ENCODE peak calls at places on chromosomes 5 and 9, in four cellular contexts. V, O, W and B are unnamed samples.

GRCh38 chr9:80787636-80788035 is 901.7 kb downstream of the TLE1 start:
- DNase-seq in O (no peak), W (no peak), V (no peak), B (no peak)

GRCh38 chr5:125422342-125422741 is 675.9 kb upstream of the ZNF608 start:
- DNase-seq in V (no peak), W (no peak), O (no peak), B (no peak)

GRCh38 chr9:115597330-115597729 is 479.4 kb upstream of the TNC start:
- DNase-seq in V (no peak), W (no peak), O (no peak), B (no peak)

GRCh38 chr9:96122756-96123155 is 179.2 kb downstream of the HSD17B3 start:
- DNase-seq in W (no peak), V (no peak), O (no peak), B (no peak)

GRCh38 chr9:120928720-120929389 is 2.3 kb upstream of the TRAF1 start:
- DNase-seq in W (peak; percentile 67), O (peak; percentile 84), V (peak; percentile 94), B (peak; percentile 65)

GRCh38 chr5:14501353-14502162 is 80.0 kb upstream of the OTULINL start:
- DNase-seq in V (no peak), W (no peak), O (no peak), B (no peak)

GRCh38 chr5:160925281-160925680 is 73.3 kb upstream of the ATP10B start:
- DNase-seq in V (no peak), O (no peak), W (no peak), B (no peak)

GRCh38 chr5:39164016-39164415 is 55.3 kb downstream of the FYB1 start:
- DNase-seq in O (no peak), V (peak; percentile 61), W (no peak), B (no peak)

GRCh38 chr5:115329475-115329874 is 33.0 kb upstream of the CCDC112 start:
- DNase-seq in W (no peak), O (no peak), V (peak; percentile 51), B (no peak)

GRCh38 chr5:153480401-153480800 is 10.1 kb upstream of the GRIA1 start:
- DNase-seq in W (no peak), V (no peak), O (peak; percentile 28), B (no peak)

GRCh38 chr5:149037819-149038218 is 25.0 kb downstream of the SH3TC2 start:
- DNase-seq in W (no peak), O (no peak), V (no peak), B (no peak)

GRCh38 chr5:82388186-82388585 is 110.0 kb upstream of the RPS23 start:
- DNase-seq in O (no peak), W (no peak), V (no peak), B (no peak)

GRCh38 chr5:132266031-132266835 is 8.7 kb downstream of the PDLIM4 start:
- DNase-seq in O (no peak), W (peak; percentile 52), V (peak; percentile 44), B (no peak)

GRCh38 chr5:138542120-138542955 is 698 bp downstream of the ETF1 start:
- DNase-seq in W (no peak), V (no peak), O (no peak), B (no peak)

GRCh38 chr5:174726916-174727793 is 2.8 kb downstream of the MSX2 start:
- DNase-seq in W (no peak), V (no peak), O (no peak), B (no peak)

GRCh38 chr5:174725991-174726601 is 1.7 kb downstream of the MSX2 start:
- DNase-seq in V (no peak), O (no peak), W (no peak), B (no peak)

GRCh38 chr5:174724484-174725260 is at the start of gene MSX2:
- DNase-seq in V (peak; percentile 88), O (peak; percentile 90), W (peak; percentile 66), B (peak; percentile 94)

GRCh38 chr5:174723979-174724483 is 351 bp upstream of the MSX2 start:
- DNase-seq in W (no peak), O (no peak), V (no peak), B (no peak)

DNA sequence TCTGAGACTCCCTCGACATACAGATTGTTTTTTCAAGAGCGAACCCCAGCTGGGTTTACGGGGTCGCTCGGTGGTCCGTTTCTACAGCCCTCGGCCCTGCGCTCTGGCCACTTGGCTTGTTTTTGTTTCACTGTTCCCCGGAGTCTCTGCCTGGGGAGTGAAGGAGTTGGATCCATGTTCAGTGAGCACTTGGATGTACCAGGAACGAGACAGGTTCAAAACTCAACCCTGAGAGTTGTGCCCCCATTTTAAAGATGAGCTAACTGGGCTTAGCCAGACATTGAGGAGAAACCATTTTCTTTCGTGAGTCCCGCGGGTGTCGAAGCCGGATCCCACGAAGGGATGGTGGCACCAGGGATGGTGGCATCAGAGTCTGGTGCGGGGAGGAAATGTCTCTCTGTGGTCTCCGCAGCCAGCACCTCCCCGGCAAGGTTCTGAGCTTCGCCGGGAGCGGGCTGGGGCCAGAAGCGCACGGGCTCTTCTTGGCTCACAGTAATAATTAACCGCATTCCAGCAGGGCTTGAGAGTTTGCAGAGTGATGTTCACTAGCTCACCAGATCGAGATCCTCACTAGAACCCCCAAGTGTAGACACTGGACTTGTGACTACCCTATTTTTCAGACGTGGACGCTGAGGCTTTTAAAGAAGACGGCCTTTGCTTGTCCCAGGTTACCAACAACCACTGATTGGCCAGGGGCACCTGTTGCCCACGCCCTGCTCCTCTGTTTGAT is 1.0 kb downstream of the MSX2 start:
- DNase-seq in W (no peak), O (no peak), V (no peak), B (no peak)
- H3K4me3 ChIP-seq in W (peak overlapping the region; percentile 43), O (peak overlapping the region; percentile 58), V (peak overlapping the region; percentile 37), B (peak overlapping the region; percentile 55)

GRCh38 chr9:133993635-133994253 is 1.6 kb upstream of the VAV2 start:
- DNase-seq in W (no peak), V (no peak), O (no peak), B (no peak)

GRCh38 chr9:133991211-133991921 is 758 bp downstream of the VAV2 start:
- DNase-seq in V (no peak), O (peak; percentile 41), W (no peak), B (no peak)

GRCh38 chr9:133994359-133995011 is 2.4 kb upstream of the VAV2 start:
- DNase-seq in V (peak; percentile 91), W (peak; percentile 69), O (peak; percentile 75), B (peak; percentile 64)

GRCh38 chr9:133991964-133992779 is at the start of gene VAV2:
- DNase-seq in V (peak; percentile 85), W (peak; percentile 49), O (peak; percentile 60), B (peak; percentile 46)

GRCh38 chr9:133992780-133993634 is 883 bp upstream of the VAV2 start:
- DNase-seq in V (peak; percentile 91), W (peak; percentile 92), O (peak; percentile 90), B (peak; percentile 84)
- TF ChIP-seq POLR2A in V (peak; percentile 56), W (peak; percentile 74), O (peak; percentile 49), B (peak; percentile 73)

GRCh38 chr5:159772698-159773061 is 143.6 kb upstream of the ADRA1B start:
- DNase-seq in V (no peak), W (no peak), O (no peak), B (no peak)
- H3K4me3 ChIP-seq in V (no peak overlapping the region), W (no peak overlapping the region), O (peak overlapping the region; percentile 35), B (no peak overlapping the region)

GRCh38 chr5:179184521-179185050 is 124.4 kb downstream of the ZNF354C start:
- DNase-seq in V (no peak), W (no peak), O (peak; percentile 12), B (no peak)

GRCh38 chr5:179183481-179183880 is 123.3 kb downstream of the ZNF354C start:
- DNase-seq in V (no peak), W (no peak), O (peak; percentile 4), B (no peak)

GRCh38 chr5:179181988-179182387 is 121.8 kb downstream of the ZNF354C start:
- DNase-seq in V (no peak), O (peak; percentile 1), W (no peak), B (no peak)

GRCh38 chr5:179180921-179181645 is 120.9 kb downstream of the ZNF354C start:
- DNase-seq in V (no peak), O (no peak), W (no peak), B (no peak)

DNA sequence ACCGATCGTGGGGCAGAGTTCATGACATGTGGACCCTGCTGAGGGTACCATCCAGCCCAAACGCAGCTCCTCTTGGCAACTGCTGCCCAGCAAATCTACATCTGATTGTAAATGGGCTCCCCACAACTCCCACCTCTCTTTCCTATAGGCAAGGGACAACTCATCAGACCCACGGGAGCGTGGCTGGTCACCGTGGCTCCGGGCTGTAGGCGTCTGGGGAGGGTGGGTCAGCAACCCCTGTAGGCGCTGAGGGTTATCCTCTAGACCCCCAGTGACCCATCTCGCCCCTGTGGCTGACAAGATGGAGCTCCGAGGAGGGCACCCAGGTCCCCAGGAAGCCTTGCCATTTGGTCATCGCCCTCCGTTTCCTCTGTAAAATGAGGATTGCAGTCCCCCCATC is 122.4 kb downstream of the ZNF354C start:
- DNase-seq in V (no peak), O (no peak), W (no peak), B (no peak)
- TF ChIP-seq POLR2A in V (no peak), O (no peak), W (no peak), B (no peak)

GRCh38 chr5:57316798-57317327 is 143.0 kb downstream of the GPBP1 start:
- DNase-seq in O (no peak), W (peak; percentile 29), V (peak; percentile 48), B (no peak)
- H3K4me3 ChIP-seq in O (no peak overlapping the region), W (no peak overlapping the region), V (no peak overlapping the region), B (no peak overlapping the region)